ENCODE peak calls at places on chromosomes 12 and 14, in eight cellular contexts. K, V, I, Q, U, G, P and C are unnamed samples.

GRCh38 chr12:123384994-123385376 is 1.1 kb downstream of the KMT5A start:
- DNase-seq in K (no peak), V (no peak), I (no peak), Q (no peak), U (no peak), G (no peak), P (peak), C (no peak)

GRCh38 chr14:76754586-76754985 is 6.7 kb upstream of the VASH1 start:
- DNase-seq in K (no peak), V (no peak), I (no peak), Q (no peak), U (no peak), G (no peak), P (no peak), C (no peak)

GRCh38 chr12:109735825-109736551 is 22.4 kb downstream of the FAM222A start:
- DNase-seq in K (peak), V (no peak), I (no peak), Q (no peak), U (no peak), G (no peak), P (no peak), C (no peak)

GRCh38 chr12:112524676-112525425 is 106.1 kb downstream of the PTPN11 start:
- DNase-seq in K (no peak), V (no peak), I (no peak), Q (no peak), U (no peak), G (no peak), P (peak), C (no peak)

GRCh38 chr14:29805415-29806123 is 122.1 kb downstream of the PRKD1 start:
- DNase-seq in K (no peak), V (no peak), I (no peak), Q (no peak), U (no peak), G (no peak), P (peak), C (peak)

GRCh38 chr12:31790759-31791158 is 61.9 kb upstream of the AMN1 start:
- DNase-seq in K (no peak), V (no peak), I (no peak), Q (no peak), U (no peak), G (no peak), P (no peak), C (no peak)

GRCh38 chr12:122730215-122731014 is at the start of gene HCAR1:
- DNase-seq in K (no peak), V (no peak), I (no peak), Q (no peak), U (peak), G (no peak), P (peak), C (peak)

GRCh38 chr12:27550653-27550975 is 26.6 kb downstream of the PPFIBP1 start:
- DNase-seq in K (no peak), V (no peak), I (no peak), Q (no peak), U (no peak), G (no peak), P (no peak), C (no peak)

GRCh38 chr12:52318241-52318990 is 2.8 kb downstream of the KRT83 start:
- DNase-seq in K (no peak), V (no peak), I (no peak), Q (no peak), U (no peak), G (no peak), P (no peak), C (no peak)

GRCh38 chr14:74945261-74945851 is 10.0 kb downstream of the PGF start:
- DNase-seq in K (no peak), V (peak), I (no peak), Q (no peak), U (no peak), G (no peak), P (no peak), C (peak)

GRCh38 chr12:15701721-15702156 is 87.4 kb downstream of the EPS8 start:
- DNase-seq in K (no peak), V (no peak), I (no peak), Q (no peak), U (no peak), G (no peak), P (peak), C (no peak)

GRCh38 chr14:59067135-59067894 is 121.2 kb upstream of the DAAM1 start:
- DNase-seq in K (no peak), V (peak), I (no peak), Q (no peak), U (no peak), G (no peak), P (peak), C (no peak)